ENCODE peak calls at places on chromosome 3, in six cellular contexts. One of them, this sample, is unnamed.

GRCh38 chr3:66076861-66077495 is 38.3 kb upstream of the MAGI1 start:
- DNase-seq in right atrium auricular region: no peak
- DNase-seq in GM23338: no peak
- DNase-seq in OCI-LY7: no peak
- DNase-seq in endothelial cell of umbilical vein: no peak
- DNase-seq in AG10803: peak
- DNase-seq in this sample: no peak

GRCh38 chr3:129313983-129314756 is 35.5 kb downstream of the HMCES start:
- DNase-seq in GM23338: peak
- DNase-seq in OCI-LY7: peak
- DNase-seq in endothelial cell of umbilical vein: no peak
- DNase-seq in AG10803: peak
- DNase-seq in right atrium auricular region: no peak
- DNase-seq in this sample: peak

GRCh38 chr3:182139627-182140357 is 428.1 kb downstream of the SOX2 start:
- DNase-seq in endothelial cell of umbilical vein: no peak
- DNase-seq in AG10803: no peak
- DNase-seq in right atrium auricular region: no peak
- DNase-seq in OCI-LY7: no peak
- DNase-seq in GM23338: peak
- DNase-seq in this sample: no peak

GRCh38 chr3:42101481-42101880 is 10.3 kb downstream of the TRAK1 start:
- DNase-seq in GM23338: no peak
- DNase-seq in endothelial cell of umbilical vein: no peak
- DNase-seq in AG10803: no peak
- DNase-seq in right atrium auricular region: no peak
- DNase-seq in OCI-LY7: no peak
- DNase-seq in this sample: peak

GRCh38 chr3:69511361-69511760 is 125.5 kb upstream of the FRMD4B start:
- DNase-seq in AG10803: no peak
- DNase-seq in endothelial cell of umbilical vein: no peak
- DNase-seq in right atrium auricular region: no peak
- DNase-seq in OCI-LY7: no peak
- DNase-seq in GM23338: no peak
- DNase-seq in this sample: no peak

GRCh38 chr3:66397745-66398144 is 103.1 kb downstream of the LRIG1 start:
- DNase-seq in OCI-LY7: no peak
- DNase-seq in endothelial cell of umbilical vein: no peak
- DNase-seq in AG10803: peak
- DNase-seq in GM23338: no peak
- DNase-seq in right atrium auricular region: no peak
- DNase-seq in this sample: peak

GRCh38 chr3:39804951-39805350 is 4.5 kb upstream of the MYRIP start:
- DNase-seq in GM23338: no peak
- DNase-seq in endothelial cell of umbilical vein: peak
- DNase-seq in OCI-LY7: no peak
- DNase-seq in AG10803: peak
- DNase-seq in right atrium auricular region: no peak
- DNase-seq in this sample: peak

GRCh38 chr3:161498259-161498921 is 1.8 kb downstream of the OTOL1 start:
- DNase-seq in OCI-LY7: no peak
- DNase-seq in AG10803: no peak
- DNase-seq in endothelial cell of umbilical vein: no peak
- DNase-seq in GM23338: peak
- DNase-seq in right atrium auricular region: no peak
- DNase-seq in this sample: no peak

GRCh38 chr3:66039590-66039887 is 821 bp upstream of the MAGI1 start:
- DNase-seq in endothelial cell of umbilical vein: peak
- DNase-seq in right atrium auricular region: peak
- DNase-seq in AG10803: peak
- DNase-seq in OCI-LY7: no peak
- DNase-seq in GM23338: peak
- DNase-seq in this sample: peak

GRCh38 chr3:129908417-129908816 is 14.9 kb upstream of the TMCC1 start:
- DNase-seq in OCI-LY7: no peak
- DNase-seq in GM23338: no peak
- DNase-seq in endothelial cell of umbilical vein: peak
- DNase-seq in AG10803: no peak
- DNase-seq in right atrium auricular region: no peak
- DNase-seq in this sample: no peak

GRCh38 chr3:62365311-62366092 is 7.8 kb downstream of the FEZF2 start:
- DNase-seq in OCI-LY7: no peak
- DNase-seq in GM23338: peak
- DNase-seq in AG10803: no peak
- DNase-seq in endothelial cell of umbilical vein: no peak
- DNase-seq in right atrium auricular region: no peak
- DNase-seq in this sample: no peak

GRCh38 chr3:179321585-179322322 is 1.1 kb upstream of the ZNF639 start:
- DNase-seq in OCI-LY7: peak
- DNase-seq in GM23338: peak
- DNase-seq in right atrium auricular region: no peak
- DNase-seq in endothelial cell of umbilical vein: peak
- DNase-seq in AG10803: peak
- DNase-seq in this sample: peak

GRCh38 chr3:196661400-196661799 is 21.9 kb downstream of the NRROS start:
- DNase-seq in OCI-LY7: no peak
- DNase-seq in GM23338: no peak
- DNase-seq in right atrium auricular region: no peak
- DNase-seq in endothelial cell of umbilical vein: no peak
- DNase-seq in AG10803: no peak
- DNase-seq in this sample: no peak

GRCh38 chr3:58998476-58999117 is 51.2 kb downstream of the CFAP20DC start:
- DNase-seq in GM23338: no peak
- DNase-seq in right atrium auricular region: no peak
- DNase-seq in endothelial cell of umbilical vein: peak
- DNase-seq in OCI-LY7: no peak
- DNase-seq in AG10803: peak
- DNase-seq in this sample: peak

GRCh38 chr3:149768704-149769103 is 16.4 kb upstream of the COMMD2 start:
- DNase-seq in AG10803: no peak
- DNase-seq in endothelial cell of umbilical vein: no peak
- DNase-seq in right atrium auricular region: no peak
- DNase-seq in OCI-LY7: no peak
- DNase-seq in GM23338: no peak
- DNase-seq in this sample: no peak

GRCh38 chr3:24591661-24592555 is 97.3 kb upstream of the THRB start:
- DNase-seq in right atrium auricular region: no peak
- DNase-seq in OCI-LY7: no peak
- DNase-seq in endothelial cell of umbilical vein: no peak
- DNase-seq in AG10803: peak
- DNase-seq in GM23338: no peak
- DNase-seq in this sample: peak

GRCh38 chr3:16888785-16889607 is 4.2 kb downstream of the PLCL2 start:
- DNase-seq in AG10803: no peak
- DNase-seq in right atrium auricular region: no peak
- DNase-seq in OCI-LY7: peak
- DNase-seq in endothelial cell of umbilical vein: no peak
- DNase-seq in GM23338: no peak
- DNase-seq in this sample: no peak

GRCh38 chr3:97689962-97690361 is 74.6 kb upstream of the ARL6 start:
- DNase-seq in AG10803: no peak
- DNase-seq in GM23338: no peak
- DNase-seq in OCI-LY7: no peak
- DNase-seq in right atrium auricular region: no peak
- DNase-seq in endothelial cell of umbilical vein: no peak
- DNase-seq in this sample: no peak

GRCh38 chr3:97917813-97918536 is 54.3 kb downstream of the RIOX2 start:
- DNase-seq in GM23338: no peak
- DNase-seq in endothelial cell of umbilical vein: no peak
- DNase-seq in OCI-LY7: no peak
- DNase-seq in right atrium auricular region: no peak
- DNase-seq in AG10803: peak
- DNase-seq in this sample: peak

GRCh38 chr3:5678248-5678647 is 490.7 kb downstream of the EDEM1 start:
- DNase-seq in AG10803: no peak
- DNase-seq in OCI-LY7: no peak
- DNase-seq in GM23338: no peak
- DNase-seq in right atrium auricular region: no peak
- DNase-seq in endothelial cell of umbilical vein: no peak
- DNase-seq in this sample: no peak

GRCh38 chr3:178381555-178381954 is 154.7 kb upstream of the KCNMB2 start:
- DNase-seq in right atrium auricular region: no peak
- DNase-seq in endothelial cell of umbilical vein: peak
- DNase-seq in AG10803: peak
- DNase-seq in GM23338: no peak
- DNase-seq in OCI-LY7: no peak
- DNase-seq in this sample: no peak

GRCh38 chr3:32391643-32392529 is at the start of gene CMTM7:
- DNase-seq in endothelial cell of umbilical vein: peak
- DNase-seq in right atrium auricular region: peak
- DNase-seq in AG10803: peak
- DNase-seq in GM23338: peak
- DNase-seq in OCI-LY7: peak
- DNase-seq in this sample: peak

GRCh38 chr3:46763178-46763577 is 45.5 kb upstream of the PRSS50 start:
- DNase-seq in right atrium auricular region: no peak
- DNase-seq in endothelial cell of umbilical vein: no peak
- DNase-seq in OCI-LY7: no peak
- DNase-seq in AG10803: no peak
- DNase-seq in GM23338: no peak
- DNase-seq in this sample: no peak

GRCh38 chr3:101848754-101849713 is at the start of gene NFKBIZ:
- DNase-seq in AG10803: peak
- DNase-seq in right atrium auricular region: peak
- DNase-seq in OCI-LY7: peak
- DNase-seq in GM23338: peak
- DNase-seq in endothelial cell of umbilical vein: peak
- DNase-seq in this sample: peak

DNA sequence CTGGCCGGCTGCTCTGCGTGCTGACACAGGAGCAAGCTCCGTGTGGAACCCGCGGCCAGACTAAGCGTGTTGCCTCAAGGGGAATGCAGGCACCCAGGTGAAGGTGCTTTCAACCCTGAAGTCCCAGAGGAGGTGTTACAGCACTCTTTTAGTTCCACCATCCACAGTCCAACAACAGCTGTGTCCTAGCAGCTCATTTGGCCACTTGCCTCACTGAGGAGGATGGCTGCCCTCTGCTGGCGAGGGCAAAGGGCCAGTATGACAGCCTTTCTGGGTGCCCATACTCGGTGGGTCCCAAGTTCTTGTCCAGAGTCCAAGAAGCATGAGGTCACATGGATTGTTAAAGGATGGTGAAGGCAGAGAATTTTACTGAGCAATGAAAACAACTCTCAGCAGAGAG is 87.8 kb downstream of the C3orf85 start:
- DNase-seq in GM23338: peak
- DNase-seq in OCI-LY7: no peak
- DNase-seq in AG10803: no peak
- DNase-seq in endothelial cell of umbilical vein: no peak
- DNase-seq in right atrium auricular region: no peak
- DNase-seq in this sample: no peak
- TF ChIP-seq CTCF in GM23338: peak
- TF ChIP-seq CTCF in OCI-LY7: peak
- TF ChIP-seq CTCF in AG10803: no peak
- TF ChIP-seq CTCF in endothelial cell of umbilical vein: no peak
- TF ChIP-seq CTCF in right atrium auricular region: no peak
- TF ChIP-seq CTCF in this sample: no peak

GRCh38 chr3:51669241-51670052 is 1.6 kb upstream of the TEX264 start:
- DNase-seq in OCI-LY7: peak
- DNase-seq in right atrium auricular region: peak
- DNase-seq in AG10803: peak
- DNase-seq in endothelial cell of umbilical vein: peak
- DNase-seq in GM23338: peak
- DNase-seq in this sample: peak
- H3K4me3 ChIP-seq in OCI-LY7: no peak
- H3K4me3 ChIP-seq in right atrium auricular region: no peak
- H3K4me3 ChIP-seq in AG10803: no peak
- H3K4me3 ChIP-seq in endothelial cell of umbilical vein: no peak
- H3K4me3 ChIP-seq in GM23338: no peak
- H3K4me3 ChIP-seq in this sample: no peak

GRCh38 chr3:197749601-197750395 is at the start of gene FYTTD1:
- DNase-seq in OCI-LY7: peak
- DNase-seq in endothelial cell of umbilical vein: peak
- DNase-seq in GM23338: peak
- DNase-seq in right atrium auricular region: peak
- DNase-seq in AG10803: peak
- DNase-seq in this sample: peak
- TF ChIP-seq CTCF in OCI-LY7: peak
- TF ChIP-seq CTCF in endothelial cell of umbilical vein: peak
- TF ChIP-seq CTCF in GM23338: peak
- TF ChIP-seq CTCF in right atrium auricular region: peak
- TF ChIP-seq CTCF in AG10803: peak
- TF ChIP-seq CTCF in this sample: peak

GRCh38 chr3:11206953-11207352 is 52.7 kb downstream of the HRH1 start:
- DNase-seq in OCI-LY7: no peak
- DNase-seq in AG10803: no peak
- DNase-seq in GM23338: no peak
- DNase-seq in right atrium auricular region: no peak
- DNase-seq in endothelial cell of umbilical vein: no peak
- DNase-seq in this sample: no peak
- H3K4me3 ChIP-seq in OCI-LY7: no peak
- H3K4me3 ChIP-seq in AG10803: no peak
- H3K4me3 ChIP-seq in GM23338: no peak
- H3K4me3 ChIP-seq in right atrium auricular region: no peak
- H3K4me3 ChIP-seq in endothelial cell of umbilical vein: no peak
- H3K4me3 ChIP-seq in this sample: no peak

This sample was measured in cardiac fibroblast.